ENCODE peak calls at places on chromosome 20, in six cellular contexts. S is neuronal stem cell, J is tibial artery, V is hepatocyte, C is left ventricle myocardium inferior, K is stomach. X is an unnamed sample.
A peak's percentile ranks its signal among the peaks of the same experiment; 100 is the strongest.

GRCh38 chr20:22684763-22685443 is 100.5 kb upstream of the FOXA2 start:
- DNase-seq in C (no peak), J (no peak), K (no peak), S (no peak), V (no peak), X (peak; percentile 2)

GRCh38 chr20:51467971-51468626 is 74.4 kb downstream of the NFATC2 start:
- DNase-seq in V (no peak), J (no peak), C (no peak), S (no peak), K (no peak), X (no peak)

GRCh38 chr20:32201296-32201976 is 6.1 kb downstream of the PLAGL2 start:
- DNase-seq in J (no peak), C (no peak), K (no peak), S (no peak), V (no peak), X (no peak)

GRCh38 chr20:58416832-58417231 is 27.8 kb downstream of the VAPB start:
- DNase-seq in C (no peak), S (no peak), J (no peak), K (no peak), V (no peak), X (no peak)

GRCh38 chr20:41357424-41358163 is 9.0 kb downstream of the EMILIN3 start:
- DNase-seq in S (no peak), V (no peak), J (no peak), C (no peak), K (no peak), X (no peak)

GRCh38 chr20:2752631-2753455 is 47.6 kb downstream of the CPXM1 start:
- DNase-seq in C (no peak), S (peak; percentile 65), V (peak; percentile 79), K (no peak), J (no peak), X (peak; percentile 22)

GRCh38 chr20:11232249-11232648 is 558.5 kb upstream of the JAG1 start:
- DNase-seq in K (no peak), C (no peak), J (no peak), S (no peak), V (no peak), X (no peak)

GRCh38 chr20:51338692-51339440 is 203.7 kb downstream of the NFATC2 start:
- DNase-seq in J (no peak), S (no peak), K (no peak), C (no peak), V (no peak), X (peak; percentile 34)

GRCh38 chr20:32898721-32899120 is 40.0 kb downstream of the EFCAB8 start:
- DNase-seq in K (no peak), V (no peak), C (no peak), S (no peak), J (no peak), X (no peak)

GRCh38 chr20:10357974-10358373 is 76.0 kb downstream of the MKKS start:
- DNase-seq in K (no peak), C (no peak), V (no peak), S (no peak), J (no peak), X (no peak)

DNA sequence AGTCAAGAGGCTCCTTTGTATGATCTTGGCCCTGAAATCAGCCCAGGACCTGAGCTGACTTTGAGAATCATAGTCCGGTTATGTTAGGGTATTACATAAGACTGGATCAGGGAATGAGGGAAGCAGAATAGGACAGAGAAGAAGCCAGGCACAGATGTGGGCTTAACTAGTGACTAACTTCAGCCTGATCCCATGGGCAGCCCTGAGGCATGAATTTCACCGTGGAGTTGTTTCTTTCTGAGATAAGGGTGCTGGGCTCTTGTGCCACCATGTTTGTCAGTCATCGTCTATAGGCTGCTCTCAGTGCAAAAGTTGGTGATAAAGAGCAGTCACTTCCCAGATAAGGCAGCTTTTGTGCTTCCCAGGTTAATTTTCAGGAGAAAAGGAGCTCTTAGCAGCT is 544.7 kb upstream of the SPTLC3 start:
- DNase-seq in J (no peak), K (no peak), V (no peak), S (no peak), C (no peak), X (no peak)
- H3K4me3 ChIP-seq in J (no peak overlapping the region), K (no peak overlapping the region), V (no peak overlapping the region), S (no peak overlapping the region), C (no peak overlapping the region), X (no peak overlapping the region)

DNA sequence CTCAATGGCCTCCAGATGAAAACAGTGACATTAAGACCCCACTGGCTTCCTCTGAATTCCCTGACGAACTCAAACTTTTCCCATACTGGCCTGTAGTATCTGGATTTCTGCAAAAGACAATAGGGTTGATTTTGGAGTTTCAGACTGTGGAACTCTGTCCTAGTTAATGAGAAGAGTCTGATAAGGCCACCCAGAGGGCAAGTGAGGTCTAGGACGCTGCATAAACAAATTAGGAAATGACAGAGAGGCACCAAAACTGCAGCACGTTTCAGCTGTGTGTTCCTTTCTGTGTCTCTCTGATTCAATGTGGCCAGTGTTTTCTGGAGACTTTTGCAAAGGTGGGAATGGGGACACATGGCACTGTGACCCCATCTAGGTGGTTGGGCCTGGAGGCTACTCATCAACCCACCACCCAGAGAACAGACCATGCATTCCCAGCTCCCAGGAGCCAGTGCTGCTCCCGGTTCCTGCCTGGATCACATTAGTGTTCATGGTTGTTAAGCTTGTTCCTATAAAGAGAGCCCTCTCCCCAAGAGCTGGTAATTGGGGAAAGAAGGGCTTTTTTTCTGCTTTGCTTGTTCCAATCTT is 101.9 kb downstream of the PHACTR3 start:
- DNase-seq in S (no peak), V (no peak), K (no peak), J (no peak), C (no peak), X (no peak)
- H3K9me3 ChIP-seq in S (peaks cover 13% of the 10 kb centered on the region), V (no peaks in the 10 kb centered on the region), K (no peaks in the 10 kb centered on the region), J (no peaks in the 10 kb centered on the region), C (no peaks in the 10 kb centered on the region), X (no peaks in the 10 kb centered on the region)

GRCh38 chr20:35731862-35732643 is 10.0 kb downstream of the RBM39 start:
- DNase-seq in K (no peak), V (no peak), C (no peak), S (no peak), J (no peak), X (no peak)

GRCh38 chr20:35729836-35730582 is 12.1 kb downstream of the RBM39 start:
- DNase-seq in J (no peak), V (no peak), K (no peak), C (no peak), S (no peak), X (no peak)

GRCh38 chr20:35732644-35732982 is 9.4 kb downstream of the RBM39 start:
- DNase-seq in S (no peak), V (no peak), J (no peak), K (no peak), C (no peak), X (no peak)

GRCh38 chr20:35730583-35731468 is 11.2 kb downstream of the RBM39 start:
- DNase-seq in C (no peak), J (no peak), S (no peak), K (no peak), V (no peak), X (no peak)

DNA sequence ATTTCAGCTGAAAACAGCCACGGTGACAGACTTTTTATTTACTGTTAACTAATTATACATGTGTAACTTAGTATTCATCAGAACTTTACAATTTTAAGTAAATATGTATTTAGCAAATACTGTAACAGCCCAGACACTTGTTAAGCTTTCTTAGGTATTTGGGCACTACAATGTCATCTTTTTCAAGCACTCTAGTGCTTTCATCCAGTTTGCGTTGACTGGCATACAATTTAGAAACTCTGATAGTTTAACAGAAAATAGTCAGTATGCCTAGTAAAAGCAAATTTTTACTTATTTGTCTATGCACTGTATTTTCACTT is 10.6 kb downstream of the RBM39 start:
- DNase-seq in C (no peak), J (no peak), K (no peak), V (no peak), S (no peak), X (no peak)
- H3K36me3 ChIP-seq in C (peaks cover 100% of the 10 kb centered on the region), J (peaks cover 100% of the 10 kb centered on the region), K (peaks cover 98% of the 10 kb centered on the region), V (peaks cover 7% of the 10 kb centered on the region), S (peaks cover 31% of the 10 kb centered on the region), X (peaks cover 100% of the 10 kb centered on the region)

DNA sequence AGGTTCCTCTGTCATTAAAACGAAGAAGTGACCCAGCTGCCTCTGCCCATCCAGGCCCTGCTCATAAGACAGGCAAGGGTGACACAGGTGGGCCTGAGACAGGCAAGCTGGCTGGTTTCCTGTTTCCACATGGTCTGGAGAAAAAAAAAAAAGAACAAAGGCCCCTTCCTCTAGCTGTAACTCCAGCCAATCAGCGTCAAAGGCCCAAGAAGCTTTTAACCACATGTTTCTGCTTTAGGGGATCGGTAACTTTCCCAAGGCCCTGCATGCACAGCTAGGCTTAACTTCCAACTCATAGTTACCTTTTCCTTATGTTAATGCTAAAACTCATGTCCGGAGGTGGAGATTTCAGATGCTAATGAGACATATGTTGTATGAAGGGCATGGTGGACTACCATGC is 81.1 kb upstream of the CDH4 start:
- DNase-seq in J (no peak), C (no peak), V (no peak), K (no peak), S (no peak), X (no peak)
- H3K4me3 ChIP-seq in J (no peak overlapping the region), C (no peak overlapping the region), V (no peak overlapping the region), K (no peak overlapping the region), S (no peak overlapping the region), X (no peak overlapping the region)